ENCODE peak calls at places on chromosome 1, in seven cellular contexts. One of them, this sample, is unnamed.

GRCh38 chr1:111739222-111739983 is at the start of gene INKA2:
- DNase-seq in omental fat pad: peak
- DNase-seq in tibial artery: peak
- DNase-seq in nephron progenitor cell: peak
- DNase-seq in bronchial epithelial cell: peak
- DNase-seq in Peyer's patch: peak
- DNase-seq in IMR-90: peak
- DNase-seq in this sample: peak

GRCh38 chr1:182603646-182604127 is 502 bp downstream of the RGS16 start:
- DNase-seq in omental fat pad: no peak
- DNase-seq in tibial artery: no peak
- DNase-seq in nephron progenitor cell: no peak
- DNase-seq in bronchial epithelial cell: no peak
- DNase-seq in Peyer's patch: no peak
- DNase-seq in IMR-90: no peak
- DNase-seq in this sample: no peak

GRCh38 chr1:211870156-211870555 is 39.6 kb upstream of the LPGAT1 start:
- DNase-seq in omental fat pad: no peak
- DNase-seq in tibial artery: no peak
- DNase-seq in nephron progenitor cell: no peak
- DNase-seq in bronchial epithelial cell: no peak
- DNase-seq in Peyer's patch: no peak
- DNase-seq in IMR-90: no peak
- DNase-seq in this sample: no peak

GRCh38 chr1:151711044-151711800 is 5.4 kb downstream of the CELF3 start:
- DNase-seq in omental fat pad: no peak
- DNase-seq in tibial artery: no peak
- DNase-seq in nephron progenitor cell: no peak
- DNase-seq in bronchial epithelial cell: no peak
- DNase-seq in Peyer's patch: no peak
- DNase-seq in IMR-90: no peak
- DNase-seq in this sample: no peak

GRCh38 chr1:84698151-84698651 is 7.9 kb upstream of the SSX2IP start:
- DNase-seq in omental fat pad: no peak
- DNase-seq in tibial artery: no peak
- DNase-seq in nephron progenitor cell: no peak
- DNase-seq in bronchial epithelial cell: peak
- DNase-seq in Peyer's patch: no peak
- DNase-seq in IMR-90: peak
- DNase-seq in this sample: no peak

GRCh38 chr1:226632922-226633351 is 84.4 kb downstream of the STUM start:
- DNase-seq in omental fat pad: no peak
- DNase-seq in tibial artery: peak
- DNase-seq in nephron progenitor cell: no peak
- DNase-seq in bronchial epithelial cell: no peak
- DNase-seq in Peyer's patch: peak
- DNase-seq in IMR-90: no peak
- DNase-seq in this sample: peak

GRCh38 chr1:27293915-27294314 is 28.0 kb upstream of the TMEM222 start:
- DNase-seq in omental fat pad: no peak
- DNase-seq in tibial artery: no peak
- DNase-seq in nephron progenitor cell: no peak
- DNase-seq in bronchial epithelial cell: no peak
- DNase-seq in Peyer's patch: no peak
- DNase-seq in IMR-90: no peak
- DNase-seq in this sample: no peak

GRCh38 chr1:192788184-192788583 is 20.7 kb upstream of the RGS2 start:
- DNase-seq in omental fat pad: no peak
- DNase-seq in tibial artery: peak
- DNase-seq in nephron progenitor cell: no peak
- DNase-seq in bronchial epithelial cell: peak
- DNase-seq in Peyer's patch: no peak
- DNase-seq in IMR-90: peak
- DNase-seq in this sample: no peak

GRCh38 chr1:5915587-5916571 is 76.3 kb downstream of the NPHP4 start:
- DNase-seq in omental fat pad: no peak
- DNase-seq in tibial artery: no peak
- DNase-seq in nephron progenitor cell: peak
- DNase-seq in bronchial epithelial cell: peak
- DNase-seq in Peyer's patch: peak
- DNase-seq in IMR-90: peak
- DNase-seq in this sample: no peak

GRCh38 chr1:69911301-69911801 is 294.0 kb downstream of the LRRC40 start:
- DNase-seq in omental fat pad: no peak
- DNase-seq in tibial artery: no peak
- DNase-seq in nephron progenitor cell: no peak
- DNase-seq in bronchial epithelial cell: peak
- DNase-seq in Peyer's patch: no peak
- DNase-seq in IMR-90: peak
- DNase-seq in this sample: no peak

GRCh38 chr1:110687244-110687643 is 12.5 kb upstream of the KCNA3 start:
- DNase-seq in omental fat pad: no peak
- DNase-seq in tibial artery: no peak
- DNase-seq in nephron progenitor cell: no peak
- DNase-seq in bronchial epithelial cell: peak
- DNase-seq in Peyer's patch: no peak
- DNase-seq in IMR-90: peak
- DNase-seq in this sample: no peak

GRCh38 chr1:204188959-204189639 is 7.2 kb downstream of the KISS1 start:
- DNase-seq in omental fat pad: no peak
- DNase-seq in tibial artery: no peak
- DNase-seq in nephron progenitor cell: no peak
- DNase-seq in bronchial epithelial cell: no peak
- DNase-seq in Peyer's patch: peak
- DNase-seq in IMR-90: no peak
- DNase-seq in this sample: no peak

GRCh38 chr1:76425843-76426145 is 351.2 kb downstream of the ST6GALNAC3 start:
- DNase-seq in omental fat pad: no peak
- DNase-seq in tibial artery: no peak
- DNase-seq in nephron progenitor cell: no peak
- DNase-seq in bronchial epithelial cell: peak
- DNase-seq in Peyer's patch: no peak
- DNase-seq in IMR-90: peak
- DNase-seq in this sample: no peak

GRCh38 chr1:193767891-193768290 is 581.5 kb upstream of the B3GALT2 start:
- DNase-seq in omental fat pad: no peak
- DNase-seq in tibial artery: no peak
- DNase-seq in nephron progenitor cell: peak
- DNase-seq in bronchial epithelial cell: no peak
- DNase-seq in Peyer's patch: no peak
- DNase-seq in IMR-90: no peak
- DNase-seq in this sample: no peak

GRCh38 chr1:47181955-47182680 is 7.7 kb downstream of the PDZK1IP1 start:
- DNase-seq in omental fat pad: no peak
- DNase-seq in tibial artery: no peak
- DNase-seq in nephron progenitor cell: no peak
- DNase-seq in bronchial epithelial cell: peak
- DNase-seq in Peyer's patch: no peak
- DNase-seq in IMR-90: peak
- DNase-seq in this sample: no peak

GRCh38 chr1:89942825-89943658 is 51.9 kb upstream of the ZNF326 start:
- DNase-seq in omental fat pad: no peak
- DNase-seq in tibial artery: no peak
- DNase-seq in nephron progenitor cell: no peak
- DNase-seq in bronchial epithelial cell: peak
- DNase-seq in Peyer's patch: no peak
- DNase-seq in IMR-90: peak
- DNase-seq in this sample: no peak

GRCh38 chr1:62208970-62209369 is 14.3 kb downstream of the L1TD1 start:
- DNase-seq in omental fat pad: no peak
- DNase-seq in tibial artery: no peak
- DNase-seq in nephron progenitor cell: no peak
- DNase-seq in bronchial epithelial cell: no peak
- DNase-seq in Peyer's patch: no peak
- DNase-seq in IMR-90: no peak
- DNase-seq in this sample: no peak

GRCh38 chr1:62208087-62208486 is 13.4 kb downstream of the L1TD1 start:
- DNase-seq in omental fat pad: no peak
- DNase-seq in tibial artery: no peak
- DNase-seq in nephron progenitor cell: no peak
- DNase-seq in bronchial epithelial cell: no peak
- DNase-seq in Peyer's patch: peak
- DNase-seq in IMR-90: no peak
- DNase-seq in this sample: no peak

GRCh38 chr1:62210960-62211359 is 16.3 kb downstream of the L1TD1 start:
- DNase-seq in omental fat pad: no peak
- DNase-seq in tibial artery: no peak
- DNase-seq in nephron progenitor cell: no peak
- DNase-seq in bronchial epithelial cell: no peak
- DNase-seq in Peyer's patch: no peak
- DNase-seq in IMR-90: no peak
- DNase-seq in this sample: no peak

GRCh38 chr1:62212411-62212810 is 17.8 kb downstream of the L1TD1 start:
- DNase-seq in omental fat pad: no peak
- DNase-seq in tibial artery: no peak
- DNase-seq in nephron progenitor cell: no peak
- DNase-seq in bronchial epithelial cell: no peak
- DNase-seq in Peyer's patch: no peak
- DNase-seq in IMR-90: no peak
- DNase-seq in this sample: no peak

GRCh38 chr1:62209931-62210595 is 15.4 kb downstream of the L1TD1 start:
- DNase-seq in omental fat pad: no peak
- DNase-seq in tibial artery: no peak
- DNase-seq in nephron progenitor cell: no peak
- DNase-seq in bronchial epithelial cell: peak
- DNase-seq in Peyer's patch: peak
- DNase-seq in IMR-90: no peak
- DNase-seq in this sample: no peak
- TF ChIP-seq CTCF in omental fat pad: no peak
- TF ChIP-seq CTCF in tibial artery: no peak
- TF ChIP-seq CTCF in nephron progenitor cell: no peak
- TF ChIP-seq CTCF in bronchial epithelial cell: peak
- TF ChIP-seq CTCF in Peyer's patch: no peak
- TF ChIP-seq CTCF in IMR-90: no peak
- TF ChIP-seq CTCF in this sample: no peak

GRCh38 chr1:17071794-17072193 is 18.0 kb upstream of the SDHB start:
- DNase-seq in omental fat pad: no peak
- DNase-seq in tibial artery: no peak
- DNase-seq in nephron progenitor cell: no peak
- DNase-seq in bronchial epithelial cell: no peak
- DNase-seq in Peyer's patch: no peak
- DNase-seq in IMR-90: no peak
- DNase-seq in this sample: no peak

GRCh38 chr1:17080881-17081280 is 27.0 kb upstream of the SDHB start:
- DNase-seq in omental fat pad: no peak
- DNase-seq in tibial artery: no peak
- DNase-seq in nephron progenitor cell: no peak
- DNase-seq in bronchial epithelial cell: no peak
- DNase-seq in Peyer's patch: no peak
- DNase-seq in IMR-90: no peak
- DNase-seq in this sample: no peak

GRCh38 chr1:17080085-17080759 is 26.4 kb upstream of the SDHB start:
- DNase-seq in omental fat pad: no peak
- DNase-seq in tibial artery: no peak
- DNase-seq in nephron progenitor cell: no peak
- DNase-seq in bronchial epithelial cell: no peak
- DNase-seq in Peyer's patch: no peak
- DNase-seq in IMR-90: no peak
- DNase-seq in this sample: no peak

GRCh38 chr1:17079140-17079868 is 25.5 kb upstream of the SDHB start:
- DNase-seq in omental fat pad: no peak
- DNase-seq in tibial artery: no peak
- DNase-seq in nephron progenitor cell: no peak
- DNase-seq in bronchial epithelial cell: no peak
- DNase-seq in Peyer's patch: no peak
- DNase-seq in IMR-90: no peak
- DNase-seq in this sample: no peak

GRCh38 chr1:17075470-17076255 is 21.8 kb upstream of the SDHB start:
- DNase-seq in omental fat pad: no peak
- DNase-seq in tibial artery: no peak
- DNase-seq in nephron progenitor cell: no peak
- DNase-seq in bronchial epithelial cell: no peak
- DNase-seq in Peyer's patch: peak
- DNase-seq in IMR-90: no peak
- DNase-seq in this sample: no peak
- TF ChIP-seq CTCF in omental fat pad: no peak
- TF ChIP-seq CTCF in tibial artery: no peak
- TF ChIP-seq CTCF in nephron progenitor cell: peak
- TF ChIP-seq CTCF in bronchial epithelial cell: peak
- TF ChIP-seq CTCF in Peyer's patch: peak
- TF ChIP-seq CTCF in IMR-90: peak
- TF ChIP-seq CTCF in this sample: no peak

DNA sequence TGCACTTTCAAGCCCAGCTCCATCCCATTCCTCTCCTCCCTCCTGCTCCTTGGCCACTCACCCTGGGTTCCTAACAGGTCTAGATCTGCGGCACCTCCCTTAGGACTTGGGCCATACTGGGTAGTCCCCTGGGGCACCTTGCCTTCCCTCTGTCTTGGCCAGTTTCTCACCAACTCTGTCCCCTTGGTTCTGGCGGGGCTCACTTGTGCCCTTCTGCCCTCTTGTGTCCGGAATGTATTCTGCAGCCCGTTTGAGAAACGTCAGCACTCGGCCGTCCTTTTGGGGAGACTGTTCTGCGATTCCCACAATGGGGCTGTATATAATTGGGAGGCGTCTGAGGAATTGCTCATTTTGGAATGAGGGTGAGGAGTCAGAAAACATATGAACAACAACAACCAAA is 162.4 kb downstream of the ZSCAN20 start:
- DNase-seq in omental fat pad: no peak
- DNase-seq in tibial artery: peak
- DNase-seq in nephron progenitor cell: peak
- DNase-seq in bronchial epithelial cell: peak
- DNase-seq in Peyer's patch: peak
- DNase-seq in IMR-90: peak
- DNase-seq in this sample: no peak
- TF ChIP-seq CTCF in omental fat pad: no peak
- TF ChIP-seq CTCF in tibial artery: peak
- TF ChIP-seq CTCF in nephron progenitor cell: peak
- TF ChIP-seq CTCF in bronchial epithelial cell: peak
- TF ChIP-seq CTCF in Peyer's patch: peak
- TF ChIP-seq CTCF in IMR-90: peak
- TF ChIP-seq CTCF in this sample: no peak

DNA sequence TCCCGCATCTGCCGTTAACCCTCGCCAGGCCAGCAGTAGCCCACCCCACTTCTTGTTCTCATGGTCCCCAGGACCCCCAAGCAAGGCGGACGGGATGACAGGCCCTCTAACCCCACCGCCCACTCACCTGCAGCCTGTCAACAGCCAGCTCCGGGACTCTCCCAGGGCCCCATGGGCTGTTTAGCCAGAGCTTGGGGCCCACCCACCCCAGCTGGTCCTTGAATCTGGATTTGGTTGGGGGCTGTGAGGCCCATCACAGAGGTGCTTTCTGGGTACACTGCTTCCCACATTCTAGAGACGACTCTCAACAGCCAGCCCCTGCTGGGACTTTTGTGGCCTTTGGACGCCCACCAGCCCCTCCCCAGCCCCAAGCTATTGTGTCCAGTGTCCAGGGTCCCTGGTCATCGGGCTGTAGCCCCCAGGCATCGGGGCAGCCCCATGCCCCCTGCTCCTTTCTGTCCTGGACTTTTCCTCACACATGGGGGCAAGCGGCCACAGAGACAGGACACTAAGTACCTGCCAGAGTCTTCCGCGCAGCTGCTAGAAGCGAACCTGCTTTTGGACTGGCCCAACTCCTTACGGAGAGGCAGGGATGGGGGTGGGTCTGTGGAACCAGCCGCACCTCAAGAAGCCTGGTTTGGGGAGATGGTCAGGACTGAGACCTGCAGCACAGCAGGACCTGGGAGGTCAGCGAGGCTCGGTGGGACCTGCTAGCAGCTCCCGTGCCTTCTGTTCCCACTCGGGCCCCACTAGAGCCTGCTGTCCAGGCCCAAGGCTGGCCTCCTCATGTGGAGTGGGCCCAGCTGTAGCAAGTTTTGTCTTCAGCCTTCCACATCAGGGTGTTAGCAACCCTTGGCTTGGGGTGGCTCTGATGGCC is 208.1 kb upstream of the VAMP3 start:
- DNase-seq in omental fat pad: no peak
- DNase-seq in tibial artery: no peak
- DNase-seq in nephron progenitor cell: no peak
- DNase-seq in bronchial epithelial cell: no peak
- DNase-seq in Peyer's patch: no peak
- DNase-seq in IMR-90: no peak
- DNase-seq in this sample: no peak
- TF ChIP-seq CTCF in omental fat pad: no peak
- TF ChIP-seq CTCF in tibial artery: no peak
- TF ChIP-seq CTCF in nephron progenitor cell: no peak
- TF ChIP-seq CTCF in bronchial epithelial cell: no peak
- TF ChIP-seq CTCF in Peyer's patch: no peak
- TF ChIP-seq CTCF in IMR-90: no peak
- TF ChIP-seq CTCF in this sample: no peak